ENCODE peak calls at places on chromosomes 5 and 9, in ten cellular contexts. One of them, this sample, is unnamed.

GRCh38 chr9:98375138-98375726 is 119.8 kb upstream of the TBC1D2 start:
- DNase-seq in lower lobe of right lung: no peak
- DNase-seq in OCI-LY7: peak
- DNase-seq in astrocyte: peak
- DNase-seq in psoas muscle: no peak
- DNase-seq in stomach: peak
- DNase-seq in hepatocyte: peak
- DNase-seq in esophagus squamous epithelium: no peak
- DNase-seq in endodermal cell: no peak
- DNase-seq in right atrium auricular region: no peak
- DNase-seq in this sample: no peak

GRCh38 chr5:4053111-4053510 is 457.5 kb downstream of the IRX1 start:
- DNase-seq in psoas muscle: no peak
- DNase-seq in right atrium auricular region: no peak
- DNase-seq in astrocyte: no peak
- DNase-seq in hepatocyte: no peak
- DNase-seq in OCI-LY7: no peak
- DNase-seq in endodermal cell: no peak
- DNase-seq in stomach: no peak
- DNase-seq in lower lobe of right lung: no peak
- DNase-seq in esophagus squamous epithelium: no peak
- DNase-seq in this sample: no peak

GRCh38 chr5:114055318-114055788 is 306.5 kb upstream of the KCNN2 start:
- DNase-seq in hepatocyte: peak
- DNase-seq in lower lobe of right lung: peak
- DNase-seq in endodermal cell: peak
- DNase-seq in esophagus squamous epithelium: no peak
- DNase-seq in right atrium auricular region: no peak
- DNase-seq in stomach: peak
- DNase-seq in psoas muscle: peak
- DNase-seq in astrocyte: peak
- DNase-seq in OCI-LY7: no peak
- DNase-seq in this sample: no peak

GRCh38 chr5:135843571-135844337 is 9.3 kb downstream of the SLC25A48 start:
- DNase-seq in astrocyte: no peak
- DNase-seq in right atrium auricular region: no peak
- DNase-seq in endodermal cell: peak
- DNase-seq in stomach: no peak
- DNase-seq in lower lobe of right lung: no peak
- DNase-seq in OCI-LY7: no peak
- DNase-seq in esophagus squamous epithelium: no peak
- DNase-seq in hepatocyte: no peak
- DNase-seq in psoas muscle: no peak
- DNase-seq in this sample: peak

GRCh38 chr9:88024896-88025295 is 50.6 kb upstream of the CDK20 start:
- DNase-seq in esophagus squamous epithelium: no peak
- DNase-seq in right atrium auricular region: no peak
- DNase-seq in lower lobe of right lung: no peak
- DNase-seq in OCI-LY7: no peak
- DNase-seq in hepatocyte: no peak
- DNase-seq in stomach: no peak
- DNase-seq in astrocyte: no peak
- DNase-seq in psoas muscle: no peak
- DNase-seq in endodermal cell: no peak
- DNase-seq in this sample: no peak

GRCh38 chr5:73115399-73116051 is 4.8 kb upstream of the TMEM171 start:
- DNase-seq in stomach: no peak
- DNase-seq in lower lobe of right lung: no peak
- DNase-seq in hepatocyte: peak
- DNase-seq in esophagus squamous epithelium: no peak
- DNase-seq in astrocyte: peak
- DNase-seq in psoas muscle: no peak
- DNase-seq in right atrium auricular region: no peak
- DNase-seq in endodermal cell: no peak
- DNase-seq in OCI-LY7: no peak
- DNase-seq in this sample: no peak

GRCh38 chr5:5572010-5572982 is 149.8 kb downstream of the ICE1 start:
- DNase-seq in OCI-LY7: no peak
- DNase-seq in hepatocyte: no peak
- DNase-seq in psoas muscle: peak
- DNase-seq in esophagus squamous epithelium: no peak
- DNase-seq in endodermal cell: no peak
- DNase-seq in lower lobe of right lung: no peak
- DNase-seq in stomach: no peak
- DNase-seq in right atrium auricular region: no peak
- DNase-seq in astrocyte: no peak
- DNase-seq in this sample: no peak

GRCh38 chr5:80083115-80083890 is 48.2 kb downstream of the THBS4 start:
- DNase-seq in endodermal cell: peak
- DNase-seq in OCI-LY7: peak
- DNase-seq in right atrium auricular region: peak
- DNase-seq in psoas muscle: no peak
- DNase-seq in hepatocyte: peak
- DNase-seq in stomach: no peak
- DNase-seq in lower lobe of right lung: no peak
- DNase-seq in esophagus squamous epithelium: no peak
- DNase-seq in astrocyte: peak
- DNase-seq in this sample: peak

GRCh38 chr9:33329996-33330395 is 39.7 kb downstream of the NFX1 start:
- DNase-seq in hepatocyte: peak
- DNase-seq in OCI-LY7: no peak
- DNase-seq in lower lobe of right lung: no peak
- DNase-seq in astrocyte: peak
- DNase-seq in esophagus squamous epithelium: no peak
- DNase-seq in stomach: no peak
- DNase-seq in psoas muscle: no peak
- DNase-seq in right atrium auricular region: no peak
- DNase-seq in endodermal cell: no peak
- DNase-seq in this sample: peak

DNA sequence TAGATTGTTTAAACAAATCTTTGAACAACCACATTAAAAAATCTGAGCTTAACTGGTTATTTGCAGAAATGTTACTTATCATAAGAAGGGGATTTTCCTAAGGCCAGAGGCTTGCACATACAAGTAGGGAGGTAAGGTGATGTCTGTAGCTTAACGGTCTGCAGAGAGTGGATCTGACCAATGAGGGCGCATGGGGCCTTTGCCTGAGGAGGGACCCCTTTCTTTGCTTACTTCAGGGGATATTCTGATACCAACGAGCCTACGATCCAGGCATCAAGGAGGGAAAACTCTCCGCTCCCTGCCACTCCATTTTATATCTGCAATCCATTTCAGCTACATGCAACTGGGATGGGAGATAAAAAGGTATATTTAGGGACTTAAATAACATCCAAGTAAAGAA is 92.2 kb downstream of the CRB2 start:
- DNase-seq in stomach: no peak
- DNase-seq in endodermal cell: peak
- DNase-seq in OCI-LY7: no peak
- DNase-seq in hepatocyte: no peak
- DNase-seq in astrocyte: no peak
- DNase-seq in right atrium auricular region: no peak
- DNase-seq in esophagus squamous epithelium: no peak
- DNase-seq in psoas muscle: no peak
- DNase-seq in lower lobe of right lung: no peak
- DNase-seq in this sample: no peak
- TF ChIP-seq CTCF in stomach: no peak
- TF ChIP-seq CTCF in endodermal cell: no peak
- TF ChIP-seq CTCF in OCI-LY7: no peak
- TF ChIP-seq CTCF in hepatocyte: no peak
- TF ChIP-seq CTCF in astrocyte: no peak
- TF ChIP-seq CTCF in right atrium auricular region: no peak
- TF ChIP-seq CTCF in esophagus squamous epithelium: no peak
- TF ChIP-seq CTCF in psoas muscle: no peak
- TF ChIP-seq CTCF in lower lobe of right lung: no peak
- TF ChIP-seq CTCF in this sample: no peak

DNA sequence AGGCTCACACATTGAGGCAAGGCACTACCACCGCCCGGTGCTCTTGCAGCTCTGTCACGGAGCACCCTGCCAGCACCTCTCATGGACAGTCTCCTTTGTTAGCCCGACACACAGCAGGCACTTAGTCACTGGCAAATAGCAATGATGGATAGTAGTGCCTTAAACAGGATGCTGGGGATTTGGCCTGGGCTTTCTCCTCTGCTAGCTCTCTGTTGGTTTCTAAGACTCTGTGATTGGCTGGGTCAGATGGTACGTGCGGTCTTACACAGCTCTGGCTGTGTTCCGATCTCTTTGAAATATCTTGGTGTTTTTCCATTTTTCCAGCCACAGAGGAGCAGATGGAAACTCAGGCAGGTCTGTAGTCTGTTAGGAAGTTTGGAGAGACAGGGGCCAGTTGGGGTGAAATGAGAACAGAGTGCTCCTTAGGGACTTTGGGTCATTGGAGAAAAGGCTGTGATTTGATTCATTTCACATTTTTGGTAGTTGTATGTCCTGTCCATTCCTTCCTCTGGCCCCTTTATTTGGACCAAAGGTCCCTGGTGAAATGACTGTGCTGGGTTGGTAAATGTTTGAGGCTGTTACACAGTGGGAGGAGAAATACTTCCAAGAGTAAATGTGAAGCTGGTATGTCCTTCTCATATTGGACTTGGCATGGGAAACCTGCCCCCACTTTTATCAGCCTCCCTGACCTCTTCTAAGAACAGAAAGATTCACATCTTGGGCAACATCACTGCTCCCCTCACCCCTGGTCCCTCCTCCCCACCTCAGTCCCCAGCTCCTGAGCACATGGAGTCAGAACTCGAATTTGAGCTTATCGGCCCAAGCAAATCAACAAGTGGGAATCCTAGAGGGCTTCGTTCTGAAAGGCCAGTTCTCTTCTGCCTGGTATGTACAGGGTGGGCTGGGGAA is 3.4 kb downstream of the SMIM3 start:
- DNase-seq in stomach: peak
- DNase-seq in OCI-LY7: no peak
- DNase-seq in astrocyte: peak
- DNase-seq in esophagus squamous epithelium: no peak
- DNase-seq in right atrium auricular region: peak
- DNase-seq in lower lobe of right lung: no peak
- DNase-seq in endodermal cell: peak
- DNase-seq in hepatocyte: peak
- DNase-seq in psoas muscle: peak
- DNase-seq in this sample: no peak
- H3K27ac ChIP-seq in stomach: peak
- H3K27ac ChIP-seq in OCI-LY7: no peak
- H3K27ac ChIP-seq in astrocyte: peak
- H3K27ac ChIP-seq in esophagus squamous epithelium: peak
- H3K27ac ChIP-seq in right atrium auricular region: peak
- H3K27ac ChIP-seq in lower lobe of right lung: peak
- H3K27ac ChIP-seq in endodermal cell: no peak
- H3K27ac ChIP-seq in hepatocyte: peak
- H3K27ac ChIP-seq in psoas muscle: peak
- H3K27ac ChIP-seq in this sample: no peak

DNA sequence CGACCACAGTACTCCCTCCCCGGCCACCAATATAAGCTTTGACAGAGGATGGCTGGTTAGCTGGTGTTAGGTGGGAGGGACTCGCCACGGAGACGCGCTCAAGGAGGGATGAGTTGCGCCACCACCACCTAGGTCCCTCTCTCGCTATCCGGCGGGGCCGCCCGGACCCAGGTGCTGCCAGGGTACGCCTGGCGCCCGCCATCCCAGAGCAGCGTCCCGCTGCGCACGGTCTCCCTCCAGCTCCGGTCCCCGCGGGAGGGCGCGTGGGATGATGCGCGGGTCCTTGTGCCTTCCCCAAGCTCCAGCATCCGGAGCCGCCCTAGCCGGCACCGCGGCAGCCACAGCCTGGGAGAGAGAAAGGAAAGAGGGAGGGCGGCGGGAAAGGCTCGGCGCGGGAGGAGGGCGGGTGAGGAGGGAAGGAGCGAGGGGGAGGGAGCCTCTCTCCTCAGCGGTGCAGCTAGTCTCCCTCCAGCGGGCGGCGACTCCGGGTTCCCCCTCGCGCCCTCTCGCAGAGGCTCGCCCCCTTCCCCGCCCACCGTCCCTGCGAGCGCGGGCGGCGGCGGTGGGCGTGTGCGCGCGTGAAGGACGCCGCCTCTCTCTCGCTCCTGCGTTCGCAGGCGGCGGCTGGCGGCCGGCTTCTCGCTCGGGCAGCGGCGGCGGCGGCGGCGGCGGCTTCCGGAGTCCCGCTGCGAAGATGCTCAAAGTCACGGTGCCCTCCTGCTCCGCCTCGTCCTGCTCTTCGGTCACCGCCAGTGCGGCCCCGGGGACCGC is at the start of gene CAMK4:
- DNase-seq in astrocyte: peak
- DNase-seq in hepatocyte: peak
- DNase-seq in right atrium auricular region: no peak
- DNase-seq in stomach: peak
- DNase-seq in OCI-LY7: peak
- DNase-seq in esophagus squamous epithelium: no peak
- DNase-seq in lower lobe of right lung: peak
- DNase-seq in psoas muscle: peak
- DNase-seq in endodermal cell: peak
- DNase-seq in this sample: peak
- TF ChIP-seq CTCF in astrocyte: no peak
- TF ChIP-seq CTCF in hepatocyte: no peak
- TF ChIP-seq CTCF in right atrium auricular region: no peak
- TF ChIP-seq CTCF in stomach: no peak
- TF ChIP-seq CTCF in OCI-LY7: peak
- TF ChIP-seq CTCF in esophagus squamous epithelium: no peak
- TF ChIP-seq CTCF in lower lobe of right lung: no peak
- TF ChIP-seq CTCF in psoas muscle: no peak
- TF ChIP-seq CTCF in endodermal cell: peak
- TF ChIP-seq CTCF in this sample: peak

GRCh38 chr5:55226027-55226933 is 835 bp downstream of the MCIDAS start:
- DNase-seq in psoas muscle: no peak
- DNase-seq in astrocyte: no peak
- DNase-seq in right atrium auricular region: no peak
- DNase-seq in hepatocyte: peak
- DNase-seq in esophagus squamous epithelium: no peak
- DNase-seq in endodermal cell: peak
- DNase-seq in stomach: peak
- DNase-seq in OCI-LY7: peak
- DNase-seq in lower lobe of right lung: peak
- DNase-seq in this sample: peak
- H3K27ac ChIP-seq in psoas muscle: no peak
- H3K27ac ChIP-seq in astrocyte: no peak
- H3K27ac ChIP-seq in right atrium auricular region: no peak
- H3K27ac ChIP-seq in hepatocyte: no peak
- H3K27ac ChIP-seq in esophagus squamous epithelium: no peak
- H3K27ac ChIP-seq in endodermal cell: no peak
- H3K27ac ChIP-seq in stomach: peak
- H3K27ac ChIP-seq in OCI-LY7: no peak
- H3K27ac ChIP-seq in lower lobe of right lung: no peak
- H3K27ac ChIP-seq in this sample: peak

GRCh38 chr9:79955300-79955699 is 383.5 kb downstream of the TLE4 start:
- DNase-seq in esophagus squamous epithelium: no peak
- DNase-seq in OCI-LY7: peak
- DNase-seq in stomach: no peak
- DNase-seq in endodermal cell: no peak
- DNase-seq in hepatocyte: no peak
- DNase-seq in psoas muscle: peak
- DNase-seq in right atrium auricular region: no peak
- DNase-seq in astrocyte: no peak
- DNase-seq in lower lobe of right lung: no peak
- DNase-seq in this sample: no peak
- TF ChIP-seq CTCF in esophagus squamous epithelium: no peak
- TF ChIP-seq CTCF in OCI-LY7: peak
- TF ChIP-seq CTCF in stomach: no peak
- TF ChIP-seq CTCF in endodermal cell: peak
- TF ChIP-seq CTCF in hepatocyte: peak
- TF ChIP-seq CTCF in psoas muscle: peak
- TF ChIP-seq CTCF in right atrium auricular region: no peak
- TF ChIP-seq CTCF in astrocyte: no peak
- TF ChIP-seq CTCF in lower lobe of right lung: peak
- TF ChIP-seq CTCF in this sample: no peak